ENCODE peak calls at places on chromosomes 12 and 14, in six cellular contexts. One of them, this sample, is unnamed.

GRCh38 chr12:94667031-94667540 is 16.7 kb upstream of the TMCC3 start:
- DNase-seq in foreskin fibroblast: no peak
- DNase-seq in thyroid gland: no peak
- DNase-seq in heart right ventricle: no peak
- DNase-seq in cardiac muscle cell: no peak
- DNase-seq in astrocyte of the cerebellum: no peak
- DNase-seq in this sample: no peak

GRCh38 chr14:75725481-75725880 is 64.4 kb downstream of the TTLL5 start:
- DNase-seq in thyroid gland: no peak
- DNase-seq in foreskin fibroblast: peak; percentile 16
- DNase-seq in heart right ventricle: peak; percentile 52
- DNase-seq in cardiac muscle cell: no peak
- DNase-seq in astrocyte of the cerebellum: no peak
- DNase-seq in this sample: no peak

GRCh38 chr12:130674676-130675075 is 41.4 kb downstream of the RIMBP2 start:
- DNase-seq in cardiac muscle cell: no peak
- DNase-seq in astrocyte of the cerebellum: no peak
- DNase-seq in foreskin fibroblast: no peak
- DNase-seq in heart right ventricle: no peak
- DNase-seq in thyroid gland: no peak
- DNase-seq in this sample: no peak

GRCh38 chr12:114399664-114400211 is 6.2 kb downstream of the TBX5 start:
- DNase-seq in thyroid gland: no peak
- DNase-seq in foreskin fibroblast: peak; percentile 97
- DNase-seq in heart right ventricle: no peak
- DNase-seq in astrocyte of the cerebellum: no peak
- DNase-seq in cardiac muscle cell: peak; percentile 58
- DNase-seq in this sample: peak; percentile 50

GRCh38 chr14:41830679-41831078 is 224.0 kb downstream of the LRFN5 start:
- DNase-seq in astrocyte of the cerebellum: no peak
- DNase-seq in cardiac muscle cell: peak; percentile 72
- DNase-seq in foreskin fibroblast: peak; percentile 65
- DNase-seq in heart right ventricle: no peak
- DNase-seq in thyroid gland: no peak
- DNase-seq in this sample: no peak

GRCh38 chr14:38504175-38504574 is 248.3 kb upstream of the CLEC14A start:
- DNase-seq in cardiac muscle cell: no peak
- DNase-seq in foreskin fibroblast: no peak
- DNase-seq in heart right ventricle: no peak
- DNase-seq in astrocyte of the cerebellum: no peak
- DNase-seq in thyroid gland: no peak
- DNase-seq in this sample: no peak

GRCh38 chr12:65948320-65949008 is 124.2 kb downstream of the HMGA2 start:
- DNase-seq in astrocyte of the cerebellum: peak; percentile 98
- DNase-seq in cardiac muscle cell: peak; percentile 98
- DNase-seq in thyroid gland: peak; percentile 92
- DNase-seq in foreskin fibroblast: peak; percentile 95
- DNase-seq in heart right ventricle: peak; percentile 82
- DNase-seq in this sample: peak; percentile 52

GRCh38 chr12:112665971-112666370 is 125.6 kb upstream of the RPH3A start:
- DNase-seq in thyroid gland: no peak
- DNase-seq in astrocyte of the cerebellum: no peak
- DNase-seq in foreskin fibroblast: no peak
- DNase-seq in heart right ventricle: no peak
- DNase-seq in cardiac muscle cell: no peak
- DNase-seq in this sample: no peak

GRCh38 chr14:25042362-25043299 is 7.3 kb downstream of the STXBP6 start:
- DNase-seq in astrocyte of the cerebellum: peak; percentile 53
- DNase-seq in cardiac muscle cell: peak; percentile 77
- DNase-seq in heart right ventricle: peak; percentile 50
- DNase-seq in thyroid gland: peak; percentile 33
- DNase-seq in foreskin fibroblast: peak; percentile 77
- DNase-seq in this sample: peak; percentile 59

GRCh38 chr14:96146131-96146771 is 58.4 kb upstream of the BDKRB2 start:
- DNase-seq in heart right ventricle: no peak
- DNase-seq in astrocyte of the cerebellum: peak; percentile 66
- DNase-seq in cardiac muscle cell: peak; percentile 69
- DNase-seq in thyroid gland: peak; percentile 71
- DNase-seq in foreskin fibroblast: peak; percentile 81
- DNase-seq in this sample: peak; percentile 34

GRCh38 chr12:52990206-52990605 is 16.1 kb upstream of the EIF4B start:
- DNase-seq in astrocyte of the cerebellum: no peak
- DNase-seq in foreskin fibroblast: no peak
- DNase-seq in thyroid gland: no peak
- DNase-seq in cardiac muscle cell: peak; percentile 54
- DNase-seq in heart right ventricle: no peak
- DNase-seq in this sample: no peak

GRCh38 chr12:109818253-109818652 is 14.9 kb downstream of the TRPV4 start:
- DNase-seq in thyroid gland: no peak
- DNase-seq in astrocyte of the cerebellum: no peak
- DNase-seq in cardiac muscle cell: no peak
- DNase-seq in heart right ventricle: no peak
- DNase-seq in foreskin fibroblast: no peak
- DNase-seq in this sample: no peak

GRCh38 chr12:65203376-65203775 is 34.0 kb downstream of the LEMD3 start:
- DNase-seq in foreskin fibroblast: no peak
- DNase-seq in astrocyte of the cerebellum: no peak
- DNase-seq in cardiac muscle cell: no peak
- DNase-seq in heart right ventricle: no peak
- DNase-seq in thyroid gland: no peak
- DNase-seq in this sample: no peak

GRCh38 chr12:116708826-116709756 is 28.8 kb downstream of the SPRING1 start:
- DNase-seq in cardiac muscle cell: peak; percentile 67
- DNase-seq in thyroid gland: peak; percentile 72
- DNase-seq in foreskin fibroblast: peak; percentile 85
- DNase-seq in heart right ventricle: peak; percentile 33
- DNase-seq in astrocyte of the cerebellum: no peak
- DNase-seq in this sample: peak; percentile 46
- TF ChIP-seq CTCF in cardiac muscle cell: peak; percentile 35
- TF ChIP-seq CTCF in thyroid gland: peak; percentile 63
- TF ChIP-seq CTCF in foreskin fibroblast: peak; percentile 44
- TF ChIP-seq CTCF in heart right ventricle: peak; percentile 34
- TF ChIP-seq CTCF in astrocyte of the cerebellum: peak; percentile 47
- TF ChIP-seq CTCF in this sample: peak; percentile 94

GRCh38 chr12:116121453-116121871 is 156.0 kb downstream of the MED13L start:
- DNase-seq in heart right ventricle: no peak
- DNase-seq in astrocyte of the cerebellum: no peak
- DNase-seq in foreskin fibroblast: peak; percentile 38
- DNase-seq in cardiac muscle cell: peak; percentile 64
- DNase-seq in thyroid gland: no peak
- DNase-seq in this sample: no peak
- H3K4me3 ChIP-seq in heart right ventricle: no peak overlapping the region
- H3K4me3 ChIP-seq in astrocyte of the cerebellum: no peak overlapping the region
- H3K4me3 ChIP-seq in foreskin fibroblast: no peak overlapping the region
- H3K4me3 ChIP-seq in cardiac muscle cell: no peak overlapping the region
- H3K4me3 ChIP-seq in thyroid gland: no peak overlapping the region
- H3K4me3 ChIP-seq in this sample: no peak overlapping the region

GRCh38 chr12:96473394-96474093 is 15.8 kb upstream of the CFAP54 start:
- DNase-seq in foreskin fibroblast: peak; percentile 32
- DNase-seq in heart right ventricle: no peak
- DNase-seq in astrocyte of the cerebellum: no peak
- DNase-seq in thyroid gland: no peak
- DNase-seq in cardiac muscle cell: peak; percentile 49
- DNase-seq in this sample: no peak

GRCh38 chr12:96466939-96467751 is 22.2 kb upstream of the CFAP54 start:
- DNase-seq in cardiac muscle cell: no peak
- DNase-seq in foreskin fibroblast: peak; percentile 51
- DNase-seq in thyroid gland: peak; percentile 6
- DNase-seq in heart right ventricle: no peak
- DNase-seq in astrocyte of the cerebellum: no peak
- DNase-seq in this sample: no peak

GRCh38 chr12:96472384-96472783 is 17.0 kb upstream of the CFAP54 start:
- DNase-seq in foreskin fibroblast: peak; percentile 75
- DNase-seq in cardiac muscle cell: no peak
- DNase-seq in thyroid gland: no peak
- DNase-seq in heart right ventricle: no peak
- DNase-seq in astrocyte of the cerebellum: no peak
- DNase-seq in this sample: no peak

GRCh38 chr12:96474206-96474605 is 15.2 kb upstream of the CFAP54 start:
- DNase-seq in thyroid gland: no peak
- DNase-seq in foreskin fibroblast: no peak
- DNase-seq in heart right ventricle: no peak
- DNase-seq in cardiac muscle cell: no peak
- DNase-seq in astrocyte of the cerebellum: no peak
- DNase-seq in this sample: no peak

GRCh38 chr12:96471368-96472040 is 17.9 kb upstream of the CFAP54 start:
- DNase-seq in thyroid gland: no peak
- DNase-seq in astrocyte of the cerebellum: no peak
- DNase-seq in foreskin fibroblast: peak; percentile 85
- DNase-seq in heart right ventricle: no peak
- DNase-seq in cardiac muscle cell: peak; percentile 57
- DNase-seq in this sample: no peak
- TF ChIP-seq CTCF in thyroid gland: no peak
- TF ChIP-seq CTCF in astrocyte of the cerebellum: no peak
- TF ChIP-seq CTCF in foreskin fibroblast: no peak
- TF ChIP-seq CTCF in heart right ventricle: no peak
- TF ChIP-seq CTCF in cardiac muscle cell: no peak
- TF ChIP-seq CTCF in this sample: no peak

GRCh38 chr12:124310178-124310577 is 15.3 kb downstream of the RFLNA start:
- DNase-seq in cardiac muscle cell: no peak
- DNase-seq in thyroid gland: no peak
- DNase-seq in heart right ventricle: no peak
- DNase-seq in foreskin fibroblast: no peak
- DNase-seq in astrocyte of the cerebellum: no peak
- DNase-seq in this sample: no peak
- H3K4me3 ChIP-seq in cardiac muscle cell: no peak overlapping the region
- H3K4me3 ChIP-seq in thyroid gland: no peak overlapping the region
- H3K4me3 ChIP-seq in heart right ventricle: no peak overlapping the region
- H3K4me3 ChIP-seq in foreskin fibroblast: no peak overlapping the region
- H3K4me3 ChIP-seq in astrocyte of the cerebellum: no peak overlapping the region
- H3K4me3 ChIP-seq in this sample: no peak overlapping the region

GRCh38 chr12:104482748-104483147 is 26.0 kb downstream of the CHST11 start:
- DNase-seq in foreskin fibroblast: peak; percentile 35
- DNase-seq in thyroid gland: no peak
- DNase-seq in astrocyte of the cerebellum: no peak
- DNase-seq in cardiac muscle cell: no peak
- DNase-seq in heart right ventricle: no peak
- DNase-seq in this sample: no peak
- TF ChIP-seq CTCF in foreskin fibroblast: no peak
- TF ChIP-seq CTCF in thyroid gland: no peak
- TF ChIP-seq CTCF in astrocyte of the cerebellum: no peak
- TF ChIP-seq CTCF in cardiac muscle cell: no peak
- TF ChIP-seq CTCF in heart right ventricle: no peak
- TF ChIP-seq CTCF in this sample: no peak